ENCODE peak calls at places on chromosomes 13 and 19, in seven cellular contexts. M is cardiac fibroblast; O is fibroblast of lung; C is tibial artery; F is CD8-positive, alpha-beta T cell; R is ovary; Z is tibial nerve. X is an unnamed sample.

GRCh38 chr19:3057275-3057714 is 5.0 kb downstream of the TLE5 start:
- DNase-seq in M (peak; percentile 93), O (peak; percentile 74), C (peak; percentile 95), F (no peak), R (peak; percentile 91), Z (peak; percentile 77), X (no peak)

GRCh38 chr13:95455782-95456181 is 96.7 kb upstream of the CLDN10 start:
- DNase-seq in M (no peak), O (no peak), C (no peak), F (no peak), R (no peak), Z (no peak), X (no peak)

GRCh38 chr13:108964601-108965000 is 335.2 kb downstream of the MYO16 start:
- DNase-seq in M (no peak), O (peak; percentile 79), C (no peak), F (no peak), R (no peak), Z (no peak), X (no peak)

GRCh38 chr13:35927554-35927953 is 203.6 kb downstream of the DCLK1 start:
- DNase-seq in M (peak; percentile 69), O (peak; percentile 91), C (no peak), F (no peak), R (peak; percentile 20), Z (no peak), X (peak; percentile 99)

GRCh38 chr13:33204130-33204927 is 81.2 kb downstream of the STARD13 start:
- DNase-seq in M (peak; percentile 94), O (peak; percentile 89), C (peak; percentile 87), F (no peak), R (peak; percentile 65), Z (peak; percentile 53), X (no peak)

GRCh38 chr13:107835339-107836018 is 379.9 kb downstream of the LIG4 start:
- DNase-seq in M (peak; percentile 46), O (peak; percentile 95), C (no peak), F (no peak), R (no peak), Z (no peak), X (peak; percentile 56)

GRCh38 chr19:58021541-58022282 is 12.1 kb upstream of the ZSCAN1 start:
- DNase-seq in M (peak; percentile 48), O (peak; percentile 25), C (no peak), F (no peak), R (peak; percentile 48), Z (no peak), X (no peak)

GRCh38 chr13:21233086-21233485 is 56.6 kb downstream of the MRPL57 start:
- DNase-seq in M (no peak), O (no peak), C (no peak), F (no peak), R (no peak), Z (no peak), X (no peak)

GRCh38 chr19:1497578-1498235 is 6.7 kb downstream of the REEP6 start:
- DNase-seq in M (no peak), O (no peak), C (no peak), F (no peak), R (no peak), Z (no peak), X (no peak)

GRCh38 chr13:107866007-107866665 is 349.2 kb downstream of the LIG4 start:
- DNase-seq in M (peak; percentile 29), O (peak; percentile 62), C (no peak), F (no peak), R (no peak), Z (no peak), X (no peak)

GRCh38 chr19:47227347-47228167 is 3.4 kb downstream of the BBC3 start:
- DNase-seq in M (peak; percentile 98), O (peak; percentile 92), C (peak; percentile 96), F (peak; percentile 61), R (peak; percentile 91), Z (peak; percentile 79), X (no peak)

GRCh38 chr19:44856438-44857083 is 10.5 kb downstream of the NECTIN2 start:
- DNase-seq in M (no peak), O (peak; percentile 68), C (no peak), F (no peak), R (no peak), Z (no peak), X (no peak)

GRCh38 chr19:42132851-42133528 is 744 bp upstream of the POU2F2 start:
- DNase-seq in M (peak; percentile 40), O (no peak), C (peak; percentile 74), F (peak; percentile 95), R (peak; percentile 56), Z (peak; percentile 35), X (no peak)

GRCh38 chr19:29410974-29411615 is 114.7 kb upstream of the VSTM2B start:
- DNase-seq in M (no peak), O (no peak), C (no peak), F (no peak), R (peak; percentile 56), Z (no peak), X (no peak)

GRCh38 chr13:25762795-25763377 is 288.9 kb downstream of the SHISA2 start:
- DNase-seq in M (no peak), O (peak; percentile 29), C (no peak), F (no peak), R (no peak), Z (no peak), X (no peak)

GRCh38 chr19:48481846-48482639 is 12.9 kb downstream of the CYTH2 start:
- DNase-seq in M (no peak), O (no peak), C (no peak), F (no peak), R (no peak), Z (no peak), X (no peak)

GRCh38 chr19:511101-511841 is 4.0 kb downstream of the TPGS1 start:
- DNase-seq in M (peak; percentile 64), O (peak; percentile 79), C (no peak), F (peak; percentile 87), R (no peak), Z (no peak), X (no peak)

GRCh38 chr19:35207391-35207871 is 21.1 kb downstream of the FAM187B start:
- DNase-seq in M (no peak), O (no peak), C (no peak), F (peak; percentile 52), R (no peak), Z (no peak), X (no peak)

GRCh38 chr13:27810461-27810860 is 18.2 kb downstream of the GSX1 start:
- DNase-seq in M (no peak), O (no peak), C (no peak), F (no peak), R (no peak), Z (no peak), X (no peak)

GRCh38 chr19:1237754-1238372 is at the start of gene CBARP:
- DNase-seq in M (peak; percentile 56), O (no peak), C (no peak), F (no peak), R (peak; percentile 68), Z (no peak), X (no peak)

GRCh38 chr19:15633122-15633521 is 7.6 kb upstream of the CYP4F3 start:
- DNase-seq in M (no peak), O (no peak), C (no peak), F (no peak), R (no peak), Z (no peak), X (no peak)

GRCh38 chr19:38736036-38736412 is 8.2 kb downstream of the CAPN12 start:
- DNase-seq in M (no peak), O (peak; percentile 50), C (peak; percentile 74), F (peak; percentile 71), R (peak; percentile 43), Z (no peak), X (no peak)

GRCh38 chr13:41694902-41695301 is 237.6 kb downstream of the RGCC start:
- DNase-seq in M (peak; percentile 94), O (peak; percentile 96), C (peak; percentile 78), F (no peak), R (peak; percentile 73), Z (peak; percentile 27), X (peak; percentile 85)

GRCh38 chr19:18895038-18895827 is 725 bp downstream of the CERS1 start:
- DNase-seq in M (peak; percentile 33), O (peak; percentile 27), C (peak; percentile 68), F (no peak), R (no peak), Z (no peak), X (no peak)

GRCh38 chr13:72643339-72643989 is 84.0 kb downstream of the MZT1 start:
- DNase-seq in M (peak; percentile 63), O (peak; percentile 23), C (no peak), F (no peak), R (no peak), Z (peak; percentile 30), X (no peak)

DNA sequence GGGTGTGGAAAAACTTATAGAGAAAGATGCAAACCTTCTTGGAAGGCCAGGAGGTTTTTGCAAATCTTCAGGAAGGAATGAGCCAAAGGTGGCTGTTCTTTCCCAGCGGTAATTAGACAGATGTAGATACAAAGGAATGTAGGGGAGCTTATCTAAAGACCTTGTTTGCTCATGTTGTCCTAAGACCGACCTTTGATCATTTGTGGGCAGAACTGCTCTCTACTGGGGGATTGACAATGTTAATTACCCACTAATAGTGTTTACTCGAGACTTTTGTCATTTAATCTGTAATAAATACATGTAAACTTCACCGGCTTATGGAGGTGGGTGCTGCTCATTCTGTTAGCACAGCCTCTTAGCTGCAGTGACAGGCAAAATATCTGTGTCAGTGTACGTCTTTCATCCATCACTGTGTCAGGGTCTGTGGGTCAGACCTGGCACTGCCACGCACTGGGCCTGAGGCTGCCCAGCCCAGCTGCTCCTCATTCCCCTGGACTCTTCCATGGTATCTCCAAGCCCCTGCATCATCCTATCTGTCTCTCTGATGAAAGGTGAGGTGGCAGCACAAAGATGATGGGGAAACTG is 68.3 kb downstream of the ZNF431 start:
- DNase-seq in M (no peak), O (no peak), C (no peak), F (no peak), R (no peak), Z (no peak), X (no peak)
- H3K4me3 ChIP-seq in M (no peak overlapping the region), O (no peak overlapping the region), C (no peak overlapping the region), F (no peak overlapping the region), R (no peak overlapping the region), Z (no peak overlapping the region), X (no peak overlapping the region)

GRCh38 chr13:26787961-26788360 is 27.4 kb upstream of the GPR12 start:
- DNase-seq in M (no peak), O (no peak), C (no peak), F (no peak), R (no peak), Z (no peak), X (no peak)

GRCh38 chr13:26785845-26786630 is 25.5 kb upstream of the GPR12 start:
- DNase-seq in M (peak; percentile 4), O (no peak), C (no peak), F (peak; percentile 79), R (no peak), Z (no peak), X (no peak)

GRCh38 chr13:26784704-26785639 is 24.4 kb upstream of the GPR12 start:
- DNase-seq in M (no peak), O (no peak), C (no peak), F (peak; percentile 53), R (no peak), Z (no peak), X (no peak)

GRCh38 chr13:26786651-26787295 is 26.2 kb upstream of the GPR12 start:
- DNase-seq in M (no peak), O (no peak), C (no peak), F (no peak), R (no peak), Z (no peak), X (no peak)
- TF ChIP-seq CTCF in M (no peak), O (no peak), C (no peak), F (no peak), R (no peak), Z (no peak), X (no peak)

GRCh38 chr13:67515895-67516294 is 285.8 kb upstream of the PCDH9 start:
- DNase-seq in M (peak; percentile 1), O (peak; percentile 82), C (no peak), F (no peak), R (no peak), Z (no peak), X (peak; percentile 1)
- H3K4me3 ChIP-seq in M (no peak overlapping the region), O (no peak overlapping the region), C (no peak overlapping the region), F (no peak overlapping the region), R (no peak overlapping the region), Z (no peak overlapping the region), X (no peak overlapping the region)

GRCh38 chr13:113742000-113742441 is 17.0 kb upstream of the TMEM255B start:
- DNase-seq in M (peak; percentile 64), O (peak; percentile 22), C (no peak), F (peak; percentile 58), R (no peak), Z (no peak), X (no peak)
- TF ChIP-seq CTCF in M (peak; percentile 24), O (peak; percentile 40), C (no peak), F (peak; percentile 25), R (no peak), Z (no peak), X (peak; percentile 35)

X was measured in epithelial cell of proximal tubule.